ENCODE peak calls at places on chromosomes 5 and 9, in five cellular contexts. O is NT2/D1, R is B cell, F is endothelial cell, E is mucosa of gallbladder. S is an unnamed sample.
A peak's percentile ranks its signal among the peaks of the same experiment; 100 is the strongest.

GRCh38 chr5:2103940-2104339 is 221.2 kb upstream of the IRX4 start:
- DNase-seq in O (no peak), R (no peak), F (no peak), E (no peak), S (no peak)

GRCh38 chr5:180495991-180496741 is 2.0 kb downstream of the CNOT6 start:
- DNase-seq in O (no peak), R (no peak), F (no peak), E (no peak), S (no peak)

GRCh38 chr9:13444272-13444608 is 164.7 kb upstream of the MPDZ start:
- DNase-seq in O (no peak), R (no peak), F (no peak), E (no peak), S (no peak)

GRCh38 chr5:4970171-4970570 is 170.0 kb upstream of the ADAMTS16 start:
- DNase-seq in O (no peak), R (no peak), F (no peak), E (no peak), S (no peak)

GRCh38 chr5:144206136-144206535 is 35.5 kb downstream of the KCTD16 start:
- DNase-seq in O (no peak), R (no peak), F (no peak), E (no peak), S (no peak)

GRCh38 chr5:124572973-124573372 is 173.5 kb downstream of the ZNF608 start:
- DNase-seq in O (no peak), R (no peak), F (no peak), E (no peak), S (no peak)

GRCh38 chr9:108865037-108865436 is 3.0 kb downstream of the ACTL7A start:
- DNase-seq in O (no peak), R (no peak), F (no peak), E (no peak), S (no peak)

GRCh38 chr9:22838266-22838665 is 391.6 kb downstream of the DMRTA1 start:
- DNase-seq in O (no peak), R (no peak), F (no peak), E (no peak), S (no peak)

GRCh38 chr9:92191801-92192200 is 76.6 kb upstream of the SPTLC1 start:
- DNase-seq in O (no peak), R (no peak), F (no peak), E (no peak), S (no peak)

GRCh38 chr9:124941689-124942561 is 1.0 kb upstream of the GOLGA1 start:
- DNase-seq in O (peak; percentile 5), R (peak; percentile 73), F (peak; percentile 45), E (peak; percentile 55), S (peak; percentile 32)

GRCh38 chr5:153619706-153620105 is 129.2 kb downstream of the GRIA1 start:
- DNase-seq in O (no peak), R (no peak), F (no peak), E (no peak), S (no peak)